ENCODE peak calls at places on chromosome 11, in ten cellular contexts. K is RWPE1; B is kidney glomerular epithelial cell; A is occipital lobe; N is brain microvascular endothelial cell; G is iris pigment epithelial cell; I is activated CD4-positive, alpha-beta memory T cell treated with anti-CD3 and anti-CD28 coated beads for 36 hours; S is stimulated activated CD4-positive, alpha-beta T cell treated with anti-CD3 and anti-CD28 coated beads, Interleukin-15, amount 100 ng/mL, for 24 hours; L is psoas muscle; U is H7. D is an unnamed sample.

GRCh38 chr11:14417186-14417585 is 58.2 kb upstream of the RRAS2 start:
- DNase-seq in I (no peak), G (no peak), L (no peak), K (no peak), N (no peak), S (no peak), B (no peak), A (no peak), U (no peak), D (no peak)

GRCh38 chr11:130068986-130069683 is 559 bp upstream of the APLP2 start:
- DNase-seq in S (peak), U (peak), L (peak), I (peak), G (peak), K (peak), B (peak), A (peak), N (peak), D (peak)

GRCh38 chr11:113690619-113691569 is 15.2 kb downstream of the TMPRSS5 start:
- DNase-seq in B (peak), K (peak), A (peak), N (peak), G (peak), S (peak), I (peak), U (peak), L (peak), D (peak)

GRCh38 chr11:19697721-19698121 is 14.9 kb upstream of the NAV2 start:
- DNase-seq in I (no peak), N (no peak), L (no peak), S (no peak), B (no peak), U (peak), A (no peak), K (no peak), G (no peak), D (no peak)

GRCh38 chr11:68583047-68583446 is 101.3 kb upstream of the GAL start:
- DNase-seq in S (no peak), L (no peak), B (peak), G (peak), N (peak), A (no peak), K (peak), U (no peak), I (no peak), D (peak)

GRCh38 chr11:128894685-128895084 is 3.5 kb downstream of the KCNJ5 start:
- DNase-seq in I (no peak), B (no peak), K (no peak), G (no peak), L (no peak), S (no peak), N (no peak), A (no peak), U (no peak), D (no peak)

GRCh38 chr11:64107300-64107699 is 58.6 kb downstream of the MACROD1 start:
- DNase-seq in G (no peak), K (no peak), A (no peak), U (no peak), N (no peak), L (no peak), S (no peak), B (no peak), I (no peak), D (no peak)

GRCh38 chr11:7538466-7539454 is 25.0 kb downstream of the PPFIBP2 start:
- DNase-seq in N (no peak), S (no peak), G (no peak), K (no peak), A (no peak), U (no peak), I (no peak), B (no peak), L (no peak), D (no peak)

GRCh38 chr11:73996161-73996747 is 12.6 kb downstream of the UCP3 start:
- DNase-seq in L (peak), U (no peak), G (no peak), B (no peak), S (no peak), I (no peak), K (no peak), A (no peak), N (no peak), D (no peak)

GRCh38 chr11:72001834-72002591 is 3.3 kb downstream of the IL18BP start:
- DNase-seq in L (no peak), I (no peak), K (no peak), B (peak), S (no peak), U (no peak), A (no peak), N (peak), G (no peak), D (no peak)

GRCh38 chr11:40537734-40538133 is 921.7 kb downstream of the LRRC4C start:
- DNase-seq in S (no peak), N (no peak), G (no peak), K (no peak), B (no peak), U (no peak), L (no peak), A (no peak), I (no peak), D (no peak)

GRCh38 chr11:76752321-76753175 is 30.6 kb upstream of the TSKU start:
- DNase-seq in B (peak), I (no peak), L (peak), A (no peak), K (peak), N (peak), G (peak), U (peak), S (no peak), D (peak)

GRCh38 chr11:48675945-48676344 is 187.4 kb downstream of the OR4A47 start:
- DNase-seq in A (no peak), B (no peak), U (no peak), K (no peak), S (no peak), G (no peak), I (no peak), N (no peak), L (no peak), D (no peak)

GRCh38 chr11:134607963-134608750 is 196.1 kb upstream of the B3GAT1 start:
- DNase-seq in S (no peak), I (no peak), A (no peak), N (no peak), L (no peak), G (no peak), K (no peak), B (no peak), U (no peak), D (no peak)

GRCh38 chr11:109865558-109866186 is 227.5 kb upstream of the ZC3H12C start:
- DNase-seq in L (no peak), I (no peak), G (no peak), B (no peak), A (peak), N (no peak), K (no peak), U (no peak), S (no peak), D (no peak)

GRCh38 chr11:119493712-119494111 is 70.7 kb upstream of the THY1 start:
- DNase-seq in B (no peak), A (no peak), L (no peak), U (peak), S (peak), K (peak), I (peak), N (peak), G (peak), D (no peak)

GRCh38 chr11:123729602-123730001 is 11.9 kb downstream of the ZNF202 start:
- DNase-seq in S (no peak), K (no peak), G (no peak), U (no peak), N (no peak), B (no peak), L (no peak), I (no peak), A (no peak), D (no peak)